ENCODE peak calls at places on chromosomes 6 and 20, in seven cellular contexts. D, E, V, X, R, P and W are unnamed samples.

GRCh38 chr20:1757606-1758507 is 100.3 kb upstream of the SIRPG start:
- DNase-seq in X (no peak), D (no peak), E (no peak), P (no peak), R (no peak), V (no peak), W (no peak)

GRCh38 chr20:17014217-17014616 is 212.6 kb upstream of the PCSK2 start:
- DNase-seq in X (no peak), E (no peak), V (no peak), D (no peak), P (no peak), R (no peak), W (no peak)

GRCh38 chr6:87905101-87905517 is 142.5 kb upstream of the SPACA1 start:
- DNase-seq in X (no peak), R (no peak), D (no peak), E (no peak), P (no peak), V (no peak), W (no peak)

GRCh38 chr20:6122111-6122872 is 538 bp downstream of the FERMT1 start:
- DNase-seq in P (no peak), D (no peak), E (no peak), X (no peak), R (no peak), V (no peak), W (no peak)

GRCh38 chr6:47247227-47247797 is 62.4 kb downstream of the TNFRSF21 start:
- DNase-seq in E (no peak), P (no peak), R (peak), D (no peak), V (no peak), X (no peak), W (no peak)

GRCh38 chr6:163580311-163581030 is 166.0 kb downstream of the QKI start:
- DNase-seq in P (no peak), D (no peak), V (no peak), X (no peak), E (no peak), R (no peak), W (no peak)

GRCh38 chr20:22402990-22403859 is 181.1 kb downstream of the FOXA2 start:
- DNase-seq in R (no peak), X (no peak), P (no peak), D (no peak), V (no peak), E (no peak), W (no peak)

GRCh38 chr20:19964289-19965263 is 52.6 kb upstream of the NAA20 start:
- DNase-seq in X (peak), R (no peak), V (no peak), E (no peak), P (no peak), D (peak), W (no peak)

GRCh38 chr6:55916188-55916587 is 40.8 kb upstream of the BMP5 start:
- DNase-seq in E (no peak), D (no peak), P (no peak), R (no peak), V (no peak), X (no peak), W (no peak)

GRCh38 chr6:113649916-113650609 is 207.1 kb upstream of the MARCKS start:
- DNase-seq in D (no peak), V (no peak), X (no peak), E (no peak), P (no peak), R (no peak), W (no peak)